ENCODE peak calls at places on chromosomes 16 and 17, in four cellular contexts. H is HepG2, S is K562, I is IMR-90. E is an unnamed sample.

GRCh38 chr16:25148568-25149215 is 37.1 kb downstream of the LCMT1 start:
- DNase-seq in I (no peak), H (no peak), S (no peak), E (no peak)

GRCh38 chr17:58343131-58343530 is 8.9 kb downstream of the SUPT4H1 start:
- DNase-seq in S (no peak), I (no peak), H (no peak), E (no peak)

GRCh38 chr17:38430316-38430715 is 2.1 kb downstream of the ARHGAP23 start:
- DNase-seq in H (no peak), I (peak), S (no peak), E (no peak)

GRCh38 chr17:77832180-77832560 is 126.3 kb upstream of the TNRC6C start:
- DNase-seq in S (no peak), I (no peak), H (no peak), E (no peak)

GRCh38 chr16:57694556-57695377 is at the start of gene DRC7:
- DNase-seq in H (peak), I (peak), S (peak), E (peak)

GRCh38 chr17:33127706-33128105 is 136.1 kb downstream of the SPACA3 start:
- DNase-seq in S (no peak), I (no peak), H (no peak), E (no peak)

GRCh38 chr17:12020595-12021590 is at the start of gene MAP2K4:
- DNase-seq in S (peak), I (peak), H (peak), E (peak)

GRCh38 chr16:63361032-63361624 is 1324.9 kb upstream of the CDH8 start:
- DNase-seq in S (peak), I (peak), H (peak), E (peak)

GRCh38 chr17:62778990-62779681 is 29.0 kb downstream of the MARCHF10 start:
- DNase-seq in S (peak), H (peak), I (peak), E (peak)

GRCh38 chr17:27793168-27793905 is 7.0 kb downstream of the NOS2 start:
- DNase-seq in S (peak), I (no peak), H (no peak), E (no peak)

GRCh38 chr17:65750678-65751077 is 189.2 kb upstream of the AXIN2 start:
- DNase-seq in S (peak), H (peak), I (peak), E (peak)

GRCh38 chr16:67966549-67967182 is 1.8 kb downstream of the SLC12A4 start:
- DNase-seq in S (peak), I (no peak), H (peak), E (peak)

GRCh38 chr16:67967183-67967955 is 1.1 kb downstream of the SLC12A4 start:
- DNase-seq in I (no peak), H (no peak), S (peak), E (no peak)

GRCh38 chr16:67967956-67968439 is 439 bp downstream of the SLC12A4 start:
- DNase-seq in I (peak), H (no peak), S (peak), E (peak)

GRCh38 chr16:67968440-67969285 is at the start of gene SLC12A4:
- DNase-seq in I (peak), S (peak), H (peak), E (peak)

DNA sequence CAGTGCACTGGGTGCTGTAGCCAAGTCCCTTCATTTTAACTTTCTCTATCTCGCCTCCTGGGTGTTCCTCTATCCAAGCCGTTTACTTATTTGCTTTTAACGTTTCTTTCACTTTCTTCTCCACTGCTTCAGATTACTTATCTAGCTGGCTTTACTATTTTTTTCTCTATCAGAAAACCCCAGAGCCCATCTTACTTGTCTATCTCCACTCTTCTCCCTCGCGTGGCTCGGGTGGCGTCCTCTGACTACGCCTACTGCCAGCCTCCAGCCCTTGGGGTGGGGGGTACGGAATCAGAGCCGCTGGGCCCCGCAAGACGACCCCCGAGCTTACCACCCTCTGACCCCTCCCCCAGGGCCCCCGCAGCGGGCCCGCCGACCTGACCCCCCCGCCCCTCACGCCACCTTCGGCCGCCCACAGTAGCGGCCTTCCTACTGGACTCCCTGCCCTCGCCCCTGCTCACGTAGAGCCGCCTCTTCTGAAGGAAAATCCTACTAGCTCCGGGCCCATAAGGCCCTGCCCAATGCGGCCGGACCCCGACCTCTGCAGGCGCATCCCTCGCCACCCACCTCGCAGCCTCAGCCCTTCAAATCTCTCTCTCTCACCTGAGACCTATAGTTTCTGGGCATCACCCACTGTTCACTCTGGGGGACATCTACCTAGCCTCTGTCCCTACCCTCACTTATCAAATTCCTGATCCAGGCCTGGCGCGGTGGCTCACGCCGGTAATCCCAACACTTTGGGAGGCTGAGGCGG is 1.0 kb upstream of the SLC12A4 start:
- DNase-seq in S (peak), I (no peak), H (peak), E (no peak)
- TF ChIP-seq MAZ in S (no peak), I (no peak), H (peak), E (no peak)

GRCh38 chr17:35934760-35935159 is 4.2 kb upstream of the RDM1 start:
- DNase-seq in H (no peak), S (no peak), I (peak), E (no peak)

GRCh38 chr17:35930211-35931065 is at the start of gene RDM1:
- DNase-seq in S (peak), H (no peak), I (peak), E (peak)

GRCh38 chr17:35932576-35932975 is 2.0 kb upstream of the RDM1 start:
- DNase-seq in S (no peak), H (no peak), I (no peak), E (no peak)

DNA sequence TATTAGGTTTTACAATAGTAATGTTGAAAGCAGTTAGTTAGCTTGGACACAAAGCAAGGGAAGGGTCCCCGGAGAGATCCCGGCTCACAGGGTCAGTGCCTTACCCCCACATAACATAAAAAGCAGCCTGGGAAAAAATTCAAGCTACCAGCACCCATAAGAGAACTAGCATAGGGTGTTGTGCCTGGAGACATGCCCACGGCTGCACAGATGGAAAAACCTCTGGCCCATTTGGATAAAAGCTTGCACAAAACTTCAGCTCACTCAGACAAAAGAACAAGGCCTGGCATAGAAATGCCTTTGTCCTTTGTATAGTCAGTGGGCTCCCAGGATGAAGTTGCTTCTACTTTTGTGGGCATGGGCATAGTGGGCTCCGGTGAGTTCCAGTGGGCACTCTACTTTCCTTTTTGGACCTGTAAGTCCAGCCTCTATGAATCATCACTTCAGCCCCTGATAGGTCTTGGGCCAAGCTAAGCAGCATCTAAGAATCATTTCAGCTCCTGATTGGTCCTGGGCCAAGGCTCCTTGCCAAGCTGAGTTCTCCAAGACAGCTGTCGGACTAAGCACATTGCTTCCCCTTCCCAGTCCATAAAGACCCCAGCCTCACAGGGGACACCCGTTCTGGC is 1.3 kb upstream of the RDM1 start:
- DNase-seq in S (peak), H (no peak), I (peak), E (no peak)
- TF ChIP-seq MAZ in S (no peak), H (no peak), I (no peak), E (no peak)

DNA sequence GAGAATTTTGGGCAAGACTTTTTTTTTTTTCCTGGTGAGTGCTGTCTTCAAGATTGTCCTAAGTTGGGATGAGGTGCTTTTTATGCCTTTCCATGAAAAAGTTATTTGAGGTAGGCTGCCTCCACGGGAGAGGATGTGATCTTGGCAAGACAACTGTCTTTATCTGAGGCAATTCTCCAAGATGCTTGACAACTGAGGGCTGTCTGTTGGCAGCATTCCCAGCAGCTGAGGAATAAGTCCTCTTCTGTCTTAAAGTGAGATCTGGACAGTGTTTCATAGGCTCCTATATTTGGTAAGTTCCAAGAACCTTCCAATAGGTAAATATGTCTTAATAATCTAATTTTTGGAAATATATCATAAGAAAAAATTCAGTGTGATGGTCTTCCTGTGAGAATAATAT is 662.0 kb downstream of the CDH11 start:
- DNase-seq in S (no peak), H (no peak), I (peak), E (no peak)
- TF ChIP-seq MAZ in S (no peak), H (no peak), I (no peak), E (no peak)

DNA sequence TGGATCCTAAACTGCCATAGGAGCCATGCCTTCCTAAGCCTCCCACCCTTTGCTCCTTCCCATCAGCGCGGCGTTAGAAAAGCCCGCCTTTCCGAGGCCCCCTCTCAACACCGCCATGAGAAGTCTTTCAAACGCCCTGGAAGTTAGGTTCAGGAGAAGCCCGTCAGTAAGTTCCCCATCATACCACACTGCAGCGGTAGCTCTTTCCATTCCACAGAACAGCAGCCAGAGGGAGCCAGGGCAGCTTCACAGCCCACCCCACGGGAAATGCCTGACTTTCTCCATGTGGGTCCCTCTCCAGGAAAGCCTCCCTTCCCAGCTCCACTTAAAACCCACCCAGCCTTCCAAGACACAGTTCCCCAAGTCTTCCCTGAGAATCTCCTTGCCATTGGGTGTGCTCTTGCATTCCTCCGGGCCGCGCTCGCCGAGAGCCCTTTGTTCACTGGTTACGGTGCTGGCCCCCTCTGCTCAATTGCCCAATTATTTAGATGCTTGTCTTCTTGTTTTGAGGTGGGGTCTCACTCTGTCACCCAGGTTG is 28.7 kb downstream of the KIAA0513 start:
- DNase-seq in S (peak), I (peak), H (peak), E (no peak)
- TF ChIP-seq MAZ in S (peak), I (no peak), H (no peak), E (no peak)

GRCh38 chr16:70664325-70665112 is 18.2 kb downstream of the IL34 start:
- DNase-seq in I (no peak), H (no peak), S (no peak), E (no peak)

GRCh38 chr16:70663524-70664324 is 17.4 kb downstream of the IL34 start:
- DNase-seq in H (no peak), S (no peak), I (no peak), E (no peak)

GRCh38 chr16:70665806-70666735 is 19.7 kb downstream of the IL34 start:
- DNase-seq in I (no peak), S (no peak), H (no peak), E (no peak)

GRCh38 chr16:70662991-70663523 is 16.7 kb downstream of the IL34 start:
- DNase-seq in S (no peak), H (no peak), I (no peak), E (no peak)

DNA sequence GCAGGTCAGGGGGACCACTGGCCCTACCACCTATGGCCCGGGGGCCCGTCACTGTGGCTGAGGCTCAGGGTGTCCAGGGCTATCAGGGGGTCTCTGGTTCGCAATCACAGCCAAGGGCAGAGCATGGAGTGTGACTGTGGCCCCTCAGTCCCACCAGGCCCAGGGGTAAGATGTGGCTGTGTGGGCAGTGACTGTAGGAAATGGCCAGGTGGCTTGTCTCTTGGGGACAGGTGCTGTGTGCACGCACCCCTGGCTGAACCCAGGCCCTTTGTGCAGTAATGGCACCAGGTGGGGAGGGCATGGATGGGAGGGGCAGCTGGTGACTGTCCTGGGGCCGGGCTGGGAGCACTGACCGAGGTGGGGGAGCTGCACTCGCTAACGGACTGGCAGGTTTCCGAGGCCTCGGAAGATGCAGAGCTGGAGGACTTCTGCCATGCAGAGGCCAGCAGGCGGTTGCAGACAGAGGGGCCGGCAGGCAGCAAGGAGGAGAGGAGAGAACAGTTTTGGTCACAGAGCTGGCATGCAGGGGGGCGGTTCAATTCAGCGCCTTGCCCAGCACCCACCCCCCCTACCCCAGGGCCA is 18.8 kb downstream of the IL34 start:
- DNase-seq in H (no peak), I (no peak), S (no peak), E (no peak)
- TF ChIP-seq MAZ in H (no peak), I (no peak), S (no peak), E (no peak)

E was measured in A549.